ENCODE peak calls at places on chromosomes 6 and 20, in eight cellular contexts. One of them, this sample, is unnamed. For H3K27me3 and H3K4me1, the result is how much of the 10 kb centered on the place peaks cover.

GRCh38 chr6:158642097-158642601 is 2.4 kb downstream of the DYNLT1 start:
- DNase-seq in breast epithelium: no peak
- DNase-seq in upper lobe of left lung: no peak
- DNase-seq in colonic mucosa: peak
- DNase-seq in stomach: peak
- DNase-seq in fibroblast of lung: peak
- DNase-seq in heart right ventricle: peak
- DNase-seq in psoas muscle: peak
- DNase-seq in this sample: peak

GRCh38 chr20:24502184-24502583 is 32.8 kb downstream of the SYNDIG1 start:
- DNase-seq in breast epithelium: no peak
- DNase-seq in upper lobe of left lung: no peak
- DNase-seq in colonic mucosa: peak
- DNase-seq in stomach: no peak
- DNase-seq in fibroblast of lung: peak
- DNase-seq in heart right ventricle: no peak
- DNase-seq in psoas muscle: no peak
- DNase-seq in this sample: no peak

GRCh38 chr20:23120936-23121765 is 35.0 kb upstream of the CD93 start:
- DNase-seq in breast epithelium: no peak
- DNase-seq in upper lobe of left lung: no peak
- DNase-seq in colonic mucosa: no peak
- DNase-seq in stomach: no peak
- DNase-seq in fibroblast of lung: no peak
- DNase-seq in heart right ventricle: no peak
- DNase-seq in psoas muscle: no peak
- DNase-seq in this sample: no peak

GRCh38 chr6:125169058-125169457 is 15.5 kb downstream of the TPD52L1 start:
- DNase-seq in breast epithelium: no peak
- DNase-seq in upper lobe of left lung: no peak
- DNase-seq in colonic mucosa: no peak
- DNase-seq in stomach: no peak
- DNase-seq in fibroblast of lung: peak
- DNase-seq in heart right ventricle: no peak
- DNase-seq in psoas muscle: no peak
- DNase-seq in this sample: no peak

GRCh38 chr20:44618318-44618731 is 33.2 kb downstream of the ADA start:
- DNase-seq in breast epithelium: no peak
- DNase-seq in upper lobe of left lung: no peak
- DNase-seq in colonic mucosa: no peak
- DNase-seq in stomach: peak
- DNase-seq in fibroblast of lung: no peak
- DNase-seq in heart right ventricle: no peak
- DNase-seq in psoas muscle: peak
- DNase-seq in this sample: peak

GRCh38 chr6:1679691-1680068 is 70.0 kb downstream of the FOXC1 start:
- DNase-seq in breast epithelium: no peak
- DNase-seq in upper lobe of left lung: no peak
- DNase-seq in colonic mucosa: no peak
- DNase-seq in stomach: no peak
- DNase-seq in fibroblast of lung: no peak
- DNase-seq in heart right ventricle: no peak
- DNase-seq in psoas muscle: no peak
- DNase-seq in this sample: no peak

GRCh38 chr6:10487668-10488327 is 33.4 kb upstream of the GCNT2 start:
- DNase-seq in breast epithelium: no peak
- DNase-seq in upper lobe of left lung: peak
- DNase-seq in colonic mucosa: no peak
- DNase-seq in stomach: no peak
- DNase-seq in fibroblast of lung: no peak
- DNase-seq in heart right ventricle: no peak
- DNase-seq in psoas muscle: no peak
- DNase-seq in this sample: no peak

GRCh38 chr6:44071670-44072451 is 55.4 kb downstream of the MRPL14 start:
- DNase-seq in breast epithelium: no peak
- DNase-seq in upper lobe of left lung: no peak
- DNase-seq in colonic mucosa: no peak
- DNase-seq in stomach: no peak
- DNase-seq in fibroblast of lung: peak
- DNase-seq in heart right ventricle: no peak
- DNase-seq in psoas muscle: no peak
- DNase-seq in this sample: no peak

GRCh38 chr20:13865825-13866351 is 81.1 kb downstream of the NDUFAF5 start:
- DNase-seq in breast epithelium: no peak
- DNase-seq in upper lobe of left lung: no peak
- DNase-seq in colonic mucosa: peak
- DNase-seq in stomach: no peak
- DNase-seq in fibroblast of lung: peak
- DNase-seq in heart right ventricle: no peak
- DNase-seq in psoas muscle: no peak
- DNase-seq in this sample: no peak

GRCh38 chr20:54084727-54085368 is 14.5 kb upstream of the BCAS1 start:
- DNase-seq in breast epithelium: no peak
- DNase-seq in upper lobe of left lung: no peak
- DNase-seq in colonic mucosa: no peak
- DNase-seq in stomach: peak
- DNase-seq in fibroblast of lung: no peak
- DNase-seq in heart right ventricle: no peak
- DNase-seq in psoas muscle: no peak
- DNase-seq in this sample: no peak

GRCh38 chr20:2006452-2007381 is 12.9 kb upstream of the PDYN start:
- DNase-seq in breast epithelium: no peak
- DNase-seq in upper lobe of left lung: no peak
- DNase-seq in colonic mucosa: no peak
- DNase-seq in stomach: peak
- DNase-seq in fibroblast of lung: peak
- DNase-seq in heart right ventricle: peak
- DNase-seq in psoas muscle: no peak
- DNase-seq in this sample: peak

GRCh38 chr6:154683756-154684523 is 49.3 kb upstream of the SCAF8 start:
- DNase-seq in breast epithelium: no peak
- DNase-seq in upper lobe of left lung: no peak
- DNase-seq in colonic mucosa: peak
- DNase-seq in stomach: no peak
- DNase-seq in fibroblast of lung: peak
- DNase-seq in heart right ventricle: no peak
- DNase-seq in psoas muscle: no peak
- DNase-seq in this sample: peak

GRCh38 chr6:143581835-143582480 is 70.4 kb upstream of the FUCA2 start:
- DNase-seq in breast epithelium: no peak
- DNase-seq in upper lobe of left lung: no peak
- DNase-seq in colonic mucosa: no peak
- DNase-seq in stomach: no peak
- DNase-seq in fibroblast of lung: peak
- DNase-seq in heart right ventricle: no peak
- DNase-seq in psoas muscle: no peak
- DNase-seq in this sample: peak

GRCh38 chr6:257031-257725 is 35.1 kb upstream of the DUSP22 start:
- DNase-seq in breast epithelium: no peak
- DNase-seq in upper lobe of left lung: no peak
- DNase-seq in colonic mucosa: no peak
- DNase-seq in stomach: no peak
- DNase-seq in fibroblast of lung: peak
- DNase-seq in heart right ventricle: no peak
- DNase-seq in psoas muscle: no peak
- DNase-seq in this sample: no peak

GRCh38 chr6:44035621-44036020 is 91.6 kb downstream of the MRPL14 start:
- DNase-seq in breast epithelium: no peak
- DNase-seq in upper lobe of left lung: no peak
- DNase-seq in colonic mucosa: no peak
- DNase-seq in stomach: no peak
- DNase-seq in fibroblast of lung: no peak
- DNase-seq in heart right ventricle: no peak
- DNase-seq in psoas muscle: no peak
- DNase-seq in this sample: no peak

DNA sequence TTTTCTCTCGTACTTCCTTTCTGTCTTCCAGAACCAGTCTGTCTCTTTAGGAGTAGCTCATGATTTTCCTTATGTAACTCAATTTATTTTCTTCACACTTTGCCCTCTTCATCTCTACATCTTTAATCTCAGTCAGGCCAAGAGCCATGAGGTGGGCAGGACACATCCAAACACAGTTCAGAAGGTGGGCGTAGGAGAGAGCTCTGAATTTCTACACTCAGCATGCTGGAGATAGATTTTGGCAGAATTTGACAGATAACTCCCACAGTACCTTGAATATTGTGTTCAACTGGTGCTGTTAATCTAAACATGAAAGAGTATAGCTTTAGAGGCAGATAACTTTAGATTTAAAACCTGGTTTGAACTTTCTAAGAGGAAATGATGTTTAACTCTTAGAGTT is 23.8 kb upstream of the ZBTB24 start:
- DNase-seq in breast epithelium: no peak
- DNase-seq in upper lobe of left lung: no peak
- DNase-seq in colonic mucosa: no peak
- DNase-seq in stomach: no peak
- DNase-seq in fibroblast of lung: no peak
- DNase-seq in heart right ventricle: no peak
- DNase-seq in psoas muscle: no peak
- DNase-seq in this sample: no peak
- H3K27me3 ChIP-seq in breast epithelium: under half
- H3K27me3 ChIP-seq in upper lobe of left lung: under half
- H3K27me3 ChIP-seq in colonic mucosa: under half
- H3K27me3 ChIP-seq in stomach: under half
- H3K27me3 ChIP-seq in fibroblast of lung: under half
- H3K27me3 ChIP-seq in heart right ventricle: under half
- H3K27me3 ChIP-seq in psoas muscle: under half
- H3K27me3 ChIP-seq in this sample: under half

GRCh38 chr6:108618623-108619152 is 58.0 kb downstream of the FOXO3 start:
- DNase-seq in breast epithelium: no peak
- DNase-seq in upper lobe of left lung: no peak
- DNase-seq in colonic mucosa: no peak
- DNase-seq in stomach: no peak
- DNase-seq in fibroblast of lung: no peak
- DNase-seq in heart right ventricle: no peak
- DNase-seq in psoas muscle: no peak
- DNase-seq in this sample: no peak
- H3K4me1 ChIP-seq in breast epithelium: under half
- H3K4me1 ChIP-seq in upper lobe of left lung: half or more
- H3K4me1 ChIP-seq in colonic mucosa: under half
- H3K4me1 ChIP-seq in stomach: under half
- H3K4me1 ChIP-seq in fibroblast of lung: under half
- H3K4me1 ChIP-seq in heart right ventricle: half or more
- H3K4me1 ChIP-seq in psoas muscle: half or more
- H3K4me1 ChIP-seq in this sample: under half

DNA sequence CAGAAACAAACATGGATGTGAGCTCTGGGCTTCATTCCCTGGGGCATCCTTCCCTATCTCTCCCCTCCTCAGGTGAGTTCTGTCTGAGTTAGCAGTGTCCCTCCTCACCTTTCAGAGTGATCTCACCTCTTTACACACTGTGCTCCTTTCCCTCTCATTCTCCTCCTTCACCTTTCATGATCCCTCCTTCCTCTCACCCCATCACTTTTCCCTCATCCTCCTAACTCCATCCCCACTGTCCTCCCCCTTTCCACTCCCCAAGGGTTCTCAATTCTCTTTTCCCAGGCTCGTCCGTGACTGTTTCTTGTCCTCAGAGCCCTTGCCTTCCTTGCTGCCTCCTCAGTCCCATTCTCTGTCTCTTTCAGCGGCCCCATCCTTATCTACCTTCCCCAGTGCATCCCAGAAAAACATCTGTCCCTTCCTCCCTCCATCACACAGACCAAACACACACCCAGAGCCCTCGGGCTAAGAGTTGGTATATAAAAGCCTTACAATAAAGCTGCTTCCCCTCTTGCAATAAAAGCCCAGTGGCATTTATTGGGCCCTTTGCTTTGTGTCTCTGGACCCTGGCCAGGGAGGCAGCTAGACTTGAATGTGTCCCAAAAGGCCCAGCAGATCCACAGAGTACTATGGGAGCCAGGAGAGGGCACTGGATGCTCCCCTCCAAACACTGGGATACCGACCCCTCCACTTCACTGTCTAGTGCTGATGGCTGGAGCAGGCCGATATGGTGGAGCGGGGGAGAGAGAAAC is 1.9 kb downstream of the RNF39 start:
- DNase-seq in breast epithelium: no peak
- DNase-seq in upper lobe of left lung: no peak
- DNase-seq in colonic mucosa: peak
- DNase-seq in stomach: no peak
- DNase-seq in fibroblast of lung: no peak
- DNase-seq in heart right ventricle: no peak
- DNase-seq in psoas muscle: no peak
- DNase-seq in this sample: no peak
- H3K27me3 ChIP-seq in breast epithelium: under half
- H3K27me3 ChIP-seq in upper lobe of left lung: under half
- H3K27me3 ChIP-seq in colonic mucosa: under half
- H3K27me3 ChIP-seq in stomach: under half
- H3K27me3 ChIP-seq in fibroblast of lung: half or more
- H3K27me3 ChIP-seq in heart right ventricle: under half
- H3K27me3 ChIP-seq in psoas muscle: half or more
- H3K27me3 ChIP-seq in this sample: under half

GRCh38 chr6:24867104-24867703 is 68.5 kb upstream of the ARMH2 start:
- DNase-seq in breast epithelium: no peak
- DNase-seq in upper lobe of left lung: no peak
- DNase-seq in colonic mucosa: no peak
- DNase-seq in stomach: no peak
- DNase-seq in fibroblast of lung: no peak
- DNase-seq in heart right ventricle: no peak
- DNase-seq in psoas muscle: no peak
- DNase-seq in this sample: no peak
- H3K4me1 ChIP-seq in breast epithelium: under half
- H3K4me1 ChIP-seq in upper lobe of left lung: under half
- H3K4me1 ChIP-seq in colonic mucosa: under half
- H3K4me1 ChIP-seq in stomach: under half
- H3K4me1 ChIP-seq in fibroblast of lung: under half
- H3K4me1 ChIP-seq in heart right ventricle: under half
- H3K4me1 ChIP-seq in psoas muscle: under half
- H3K4me1 ChIP-seq in this sample: under half

GRCh38 chr6:107598091-107598490 is 108.2 kb downstream of the SOBP start:
- DNase-seq in breast epithelium: no peak
- DNase-seq in upper lobe of left lung: no peak
- DNase-seq in colonic mucosa: no peak
- DNase-seq in stomach: no peak
- DNase-seq in fibroblast of lung: no peak
- DNase-seq in heart right ventricle: no peak
- DNase-seq in psoas muscle: no peak
- DNase-seq in this sample: no peak
- H3K27me3 ChIP-seq in breast epithelium: under half
- H3K27me3 ChIP-seq in upper lobe of left lung: under half
- H3K27me3 ChIP-seq in colonic mucosa: under half
- H3K27me3 ChIP-seq in stomach: under half
- H3K27me3 ChIP-seq in fibroblast of lung: under half
- H3K27me3 ChIP-seq in heart right ventricle: under half
- H3K27me3 ChIP-seq in psoas muscle: under half
- H3K27me3 ChIP-seq in this sample: under half

GRCh38 chr6:54718541-54719023 is 128.0 kb upstream of the FAM83B start:
- DNase-seq in breast epithelium: no peak
- DNase-seq in upper lobe of left lung: no peak
- DNase-seq in colonic mucosa: peak
- DNase-seq in stomach: no peak
- DNase-seq in fibroblast of lung: no peak
- DNase-seq in heart right ventricle: no peak
- DNase-seq in psoas muscle: no peak
- DNase-seq in this sample: peak
- H3K4me1 ChIP-seq in breast epithelium: under half
- H3K4me1 ChIP-seq in upper lobe of left lung: under half
- H3K4me1 ChIP-seq in colonic mucosa: under half
- H3K4me1 ChIP-seq in stomach: under half
- H3K4me1 ChIP-seq in fibroblast of lung: under half
- H3K4me1 ChIP-seq in heart right ventricle: under half
- H3K4me1 ChIP-seq in psoas muscle: under half
- H3K4me1 ChIP-seq in this sample: under half